ENCODE peak calls at places on chromosomes 4 and X, in nine cellular contexts. One of them, this sample, is unnamed.

GRCh38 chr4:766152-766515 is 59.8 kb downstream of the CPLX1 start:
- DNase-seq in endodermal cell: no peak
- DNase-seq in WTC11: no peak
- DNase-seq in neural crest cell: no peak
- DNase-seq in A549: peak
- DNase-seq in CD8-positive, alpha-beta T cell: no peak
- DNase-seq in upper lobe of right lung: no peak
- DNase-seq in IMR-90: peak
- DNase-seq in OCI-LY7: no peak
- DNase-seq in this sample: no peak

GRCh38 chr4:99022566-99022965 is 27.0 kb downstream of the METAP1 start:
- DNase-seq in endodermal cell: no peak
- DNase-seq in WTC11: no peak
- DNase-seq in neural crest cell: no peak
- DNase-seq in A549: no peak
- DNase-seq in CD8-positive, alpha-beta T cell: no peak
- DNase-seq in upper lobe of right lung: no peak
- DNase-seq in IMR-90: no peak
- DNase-seq in OCI-LY7: no peak
- DNase-seq in this sample: no peak

GRCh38 chr4:13559414-13559813 is 15.1 kb upstream of the NKX3-2 start:
- DNase-seq in endodermal cell: no peak
- DNase-seq in WTC11: no peak
- DNase-seq in neural crest cell: no peak
- DNase-seq in A549: no peak
- DNase-seq in CD8-positive, alpha-beta T cell: no peak
- DNase-seq in upper lobe of right lung: no peak
- DNase-seq in IMR-90: peak
- DNase-seq in OCI-LY7: no peak
- DNase-seq in this sample: no peak

GRCh38 chr4:102478186-102478585 is 23.0 kb upstream of the NFKB1 start:
- DNase-seq in endodermal cell: peak
- DNase-seq in WTC11: peak
- DNase-seq in neural crest cell: no peak
- DNase-seq in A549: no peak
- DNase-seq in CD8-positive, alpha-beta T cell: no peak
- DNase-seq in upper lobe of right lung: no peak
- DNase-seq in IMR-90: no peak
- DNase-seq in OCI-LY7: no peak
- DNase-seq in this sample: no peak

GRCh38 chr4:154065368-154065767 is 276.5 kb upstream of the SFRP2 start:
- DNase-seq in endodermal cell: no peak
- DNase-seq in WTC11: no peak
- DNase-seq in neural crest cell: no peak
- DNase-seq in A549: no peak
- DNase-seq in CD8-positive, alpha-beta T cell: no peak
- DNase-seq in upper lobe of right lung: no peak
- DNase-seq in IMR-90: no peak
- DNase-seq in OCI-LY7: no peak
- DNase-seq in this sample: no peak

GRCh38 chr4:6204871-6205583 is 4.7 kb upstream of the JAKMIP1 start:
- DNase-seq in endodermal cell: no peak
- DNase-seq in WTC11: no peak
- DNase-seq in neural crest cell: no peak
- DNase-seq in A549: no peak
- DNase-seq in CD8-positive, alpha-beta T cell: no peak
- DNase-seq in upper lobe of right lung: no peak
- DNase-seq in IMR-90: no peak
- DNase-seq in OCI-LY7: no peak
- DNase-seq in this sample: no peak

GRCh38 chr4:106978046-106978774 is 57.9 kb downstream of the DKK2 start:
- DNase-seq in endodermal cell: peak
- DNase-seq in WTC11: peak
- DNase-seq in neural crest cell: no peak
- DNase-seq in A549: no peak
- DNase-seq in CD8-positive, alpha-beta T cell: no peak
- DNase-seq in upper lobe of right lung: peak
- DNase-seq in IMR-90: no peak
- DNase-seq in OCI-LY7: no peak
- DNase-seq in this sample: no peak

GRCh38 chr4:48912349-48912748 is 5.8 kb upstream of the OCIAD2 start:
- DNase-seq in endodermal cell: no peak
- DNase-seq in WTC11: no peak
- DNase-seq in neural crest cell: no peak
- DNase-seq in A549: no peak
- DNase-seq in CD8-positive, alpha-beta T cell: no peak
- DNase-seq in upper lobe of right lung: no peak
- DNase-seq in IMR-90: no peak
- DNase-seq in OCI-LY7: no peak
- DNase-seq in this sample: no peak

GRCh38 chrX:40085086-40085551 is 12.6 kb downstream of the BCOR start:
- DNase-seq in endodermal cell: peak
- DNase-seq in WTC11: no peak
- DNase-seq in neural crest cell: no peak
- DNase-seq in A549: no peak
- DNase-seq in CD8-positive, alpha-beta T cell: no peak
- DNase-seq in upper lobe of right lung: no peak
- DNase-seq in IMR-90: peak
- DNase-seq in OCI-LY7: no peak
- DNase-seq in this sample: no peak

GRCh38 chr4:164536829-164537228 is 217.1 kb upstream of the SMIM31 start:
- DNase-seq in endodermal cell: no peak
- DNase-seq in WTC11: no peak
- DNase-seq in neural crest cell: no peak
- DNase-seq in A549: peak
- DNase-seq in CD8-positive, alpha-beta T cell: no peak
- DNase-seq in upper lobe of right lung: no peak
- DNase-seq in IMR-90: peak
- DNase-seq in OCI-LY7: no peak
- DNase-seq in this sample: no peak

GRCh38 chr4:173696551-173696950 is 166.5 kb upstream of the HAND2 start:
- DNase-seq in endodermal cell: no peak
- DNase-seq in WTC11: no peak
- DNase-seq in neural crest cell: no peak
- DNase-seq in A549: no peak
- DNase-seq in CD8-positive, alpha-beta T cell: no peak
- DNase-seq in upper lobe of right lung: no peak
- DNase-seq in IMR-90: no peak
- DNase-seq in OCI-LY7: no peak
- DNase-seq in this sample: no peak

GRCh38 chrX:136112781-136113180 is 34.6 kb upstream of the FHL1 start:
- DNase-seq in endodermal cell: no peak
- DNase-seq in WTC11: no peak
- DNase-seq in neural crest cell: no peak
- DNase-seq in A549: no peak
- DNase-seq in CD8-positive, alpha-beta T cell: no peak
- DNase-seq in upper lobe of right lung: no peak
- DNase-seq in IMR-90: no peak
- DNase-seq in OCI-LY7: no peak
- DNase-seq in this sample: no peak

GRCh38 chr4:128277856-128278255 is 9.8 kb downstream of the PGRMC2 start:
- DNase-seq in endodermal cell: no peak
- DNase-seq in WTC11: no peak
- DNase-seq in neural crest cell: no peak
- DNase-seq in A549: no peak
- DNase-seq in CD8-positive, alpha-beta T cell: no peak
- DNase-seq in upper lobe of right lung: no peak
- DNase-seq in IMR-90: no peak
- DNase-seq in OCI-LY7: no peak
- DNase-seq in this sample: no peak

GRCh38 chrX:101619336-101619735 is 1.5 kb upstream of the ARMCX6 start:
- DNase-seq in endodermal cell: peak
- DNase-seq in WTC11: peak
- DNase-seq in neural crest cell: no peak
- DNase-seq in A549: no peak
- DNase-seq in CD8-positive, alpha-beta T cell: no peak
- DNase-seq in upper lobe of right lung: no peak
- DNase-seq in IMR-90: peak
- DNase-seq in OCI-LY7: peak
- DNase-seq in this sample: no peak

GRCh38 chr4:107044170-107044569 is 8.1 kb upstream of the DKK2 start:
- DNase-seq in endodermal cell: peak
- DNase-seq in WTC11: no peak
- DNase-seq in neural crest cell: no peak
- DNase-seq in A549: no peak
- DNase-seq in CD8-positive, alpha-beta T cell: no peak
- DNase-seq in upper lobe of right lung: no peak
- DNase-seq in IMR-90: no peak
- DNase-seq in OCI-LY7: peak
- DNase-seq in this sample: no peak

GRCh38 chr4:152257601-152258066 is 278.3 kb downstream of the FBXW7 start:
- DNase-seq in endodermal cell: peak
- DNase-seq in WTC11: no peak
- DNase-seq in neural crest cell: no peak
- DNase-seq in A549: no peak
- DNase-seq in CD8-positive, alpha-beta T cell: no peak
- DNase-seq in upper lobe of right lung: no peak
- DNase-seq in IMR-90: peak
- DNase-seq in OCI-LY7: no peak
- DNase-seq in this sample: no peak

GRCh38 chr4:158817562-158818370 is 48.9 kb downstream of the FNIP2 start:
- DNase-seq in endodermal cell: no peak
- DNase-seq in WTC11: no peak
- DNase-seq in neural crest cell: no peak
- DNase-seq in A549: no peak
- DNase-seq in CD8-positive, alpha-beta T cell: no peak
- DNase-seq in upper lobe of right lung: no peak
- DNase-seq in IMR-90: no peak
- DNase-seq in OCI-LY7: no peak
- DNase-seq in this sample: peak

GRCh38 chr4:25271866-25272265 is 38.0 kb downstream of the PI4K2B start:
- DNase-seq in endodermal cell: no peak
- DNase-seq in WTC11: no peak
- DNase-seq in neural crest cell: no peak
- DNase-seq in A549: no peak
- DNase-seq in CD8-positive, alpha-beta T cell: no peak
- DNase-seq in upper lobe of right lung: no peak
- DNase-seq in IMR-90: no peak
- DNase-seq in OCI-LY7: no peak
- DNase-seq in this sample: no peak

GRCh38 chrX:130746077-130746476 is 156.9 kb downstream of the ENOX2 start:
- DNase-seq in endodermal cell: no peak
- DNase-seq in WTC11: no peak
- DNase-seq in neural crest cell: no peak
- DNase-seq in A549: no peak
- DNase-seq in CD8-positive, alpha-beta T cell: no peak
- DNase-seq in upper lobe of right lung: no peak
- DNase-seq in IMR-90: no peak
- DNase-seq in OCI-LY7: no peak
- DNase-seq in this sample: no peak
- TF ChIP-seq CTCF in endodermal cell: no peak
- TF ChIP-seq CTCF in WTC11: no peak
- TF ChIP-seq CTCF in neural crest cell: no peak
- TF ChIP-seq CTCF in A549: no peak
- TF ChIP-seq CTCF in CD8-positive, alpha-beta T cell: no peak
- TF ChIP-seq CTCF in upper lobe of right lung: no peak
- TF ChIP-seq CTCF in IMR-90: no peak
- TF ChIP-seq CTCF in OCI-LY7: no peak
- TF ChIP-seq CTCF in this sample: no peak

DNA sequence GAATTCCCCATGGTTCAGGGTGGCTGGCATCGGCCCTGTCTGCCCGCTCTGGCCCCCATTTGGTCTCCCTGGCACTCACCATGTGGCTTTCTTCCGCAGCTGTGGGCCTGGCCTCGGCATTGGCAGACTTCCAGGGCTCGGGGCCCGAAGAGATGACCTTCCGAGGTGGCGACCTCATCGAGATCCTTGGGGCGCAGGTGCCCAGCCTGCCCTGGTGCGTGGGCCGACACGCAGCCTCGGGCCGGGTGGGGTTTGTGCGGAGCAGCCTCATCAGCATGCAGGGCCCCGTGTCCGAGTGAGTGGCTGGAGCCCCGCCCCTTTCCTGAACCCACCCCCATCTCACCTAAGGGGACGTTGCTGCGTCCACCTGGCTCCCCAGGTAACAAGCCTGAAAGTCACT is 20.1 kb downstream of the SH3TC1 start:
- DNase-seq in endodermal cell: no peak
- DNase-seq in WTC11: no peak
- DNase-seq in neural crest cell: no peak
- DNase-seq in A549: no peak
- DNase-seq in CD8-positive, alpha-beta T cell: no peak
- DNase-seq in upper lobe of right lung: no peak
- DNase-seq in IMR-90: no peak
- DNase-seq in OCI-LY7: no peak
- DNase-seq in this sample: no peak
- TF ChIP-seq CTCF in endodermal cell: no peak
- TF ChIP-seq CTCF in WTC11: no peak
- TF ChIP-seq CTCF in neural crest cell: no peak
- TF ChIP-seq CTCF in A549: no peak
- TF ChIP-seq CTCF in CD8-positive, alpha-beta T cell: no peak
- TF ChIP-seq CTCF in upper lobe of right lung: no peak
- TF ChIP-seq CTCF in IMR-90: no peak
- TF ChIP-seq CTCF in OCI-LY7: no peak
- TF ChIP-seq CTCF in this sample: no peak

GRCh38 chr4:108833041-108833440 is 70.2 kb upstream of the ETNPPL start:
- DNase-seq in endodermal cell: no peak
- DNase-seq in WTC11: no peak
- DNase-seq in neural crest cell: no peak
- DNase-seq in A549: peak
- DNase-seq in CD8-positive, alpha-beta T cell: no peak
- DNase-seq in upper lobe of right lung: no peak
- DNase-seq in IMR-90: peak
- DNase-seq in OCI-LY7: no peak
- DNase-seq in this sample: no peak
- TF ChIP-seq CTCF in endodermal cell: peak
- TF ChIP-seq CTCF in WTC11: no peak
- TF ChIP-seq CTCF in neural crest cell: peak
- TF ChIP-seq CTCF in A549: no peak
- TF ChIP-seq CTCF in CD8-positive, alpha-beta T cell: no peak
- TF ChIP-seq CTCF in upper lobe of right lung: no peak
- TF ChIP-seq CTCF in IMR-90: peak
- TF ChIP-seq CTCF in OCI-LY7: no peak
- TF ChIP-seq CTCF in this sample: no peak

DNA sequence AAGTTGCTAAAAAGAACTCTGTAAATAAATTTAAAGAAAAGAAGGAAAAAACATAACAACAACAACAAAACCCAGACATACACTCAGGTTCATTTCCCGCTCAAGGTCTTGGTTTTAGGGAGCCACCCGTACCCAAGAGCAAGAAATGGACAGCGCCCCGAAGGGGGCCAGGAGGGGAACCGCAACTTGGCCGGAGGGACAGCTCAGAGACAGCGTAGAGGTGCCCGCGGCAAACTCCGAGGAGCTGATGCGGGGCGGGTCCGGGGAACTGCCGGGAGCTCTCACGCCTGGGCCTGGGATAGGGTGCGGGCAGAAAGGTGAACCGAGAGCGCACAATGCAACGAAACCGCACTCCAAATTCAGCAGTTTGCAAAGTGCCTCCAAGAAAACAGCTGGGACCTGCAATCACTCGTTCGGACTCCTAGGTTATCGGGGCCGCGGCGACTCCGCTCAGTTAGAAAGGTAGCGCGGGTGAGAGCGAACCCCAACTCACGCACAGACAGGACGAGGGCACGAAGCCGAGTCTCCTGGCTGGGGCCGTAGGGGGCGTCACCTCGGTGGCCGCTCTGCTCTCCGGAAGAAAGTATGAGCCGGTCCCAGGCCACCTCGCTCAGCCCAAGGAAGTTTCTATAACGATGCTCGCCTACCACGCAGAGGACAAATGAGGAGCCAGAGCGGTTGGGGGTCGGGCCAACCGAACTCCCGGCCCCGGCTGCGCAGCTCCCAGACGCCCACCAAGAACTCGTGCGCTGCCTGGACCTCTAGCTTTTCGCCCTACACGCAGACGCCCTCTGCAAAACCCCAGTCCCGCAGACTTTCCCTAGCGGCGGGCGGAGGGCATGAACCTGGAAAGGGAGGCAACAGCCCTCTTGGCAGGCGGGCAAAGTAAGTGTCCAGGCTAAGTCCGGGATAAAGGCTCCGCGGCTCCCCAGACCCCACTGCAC is 1.4 kb downstream of the NDNF start:
- DNase-seq in endodermal cell: peak
- DNase-seq in WTC11: peak
- DNase-seq in neural crest cell: peak
- DNase-seq in A549: peak
- DNase-seq in CD8-positive, alpha-beta T cell: peak
- DNase-seq in upper lobe of right lung: peak
- DNase-seq in IMR-90: no peak
- DNase-seq in OCI-LY7: no peak
- DNase-seq in this sample: no peak
- TF ChIP-seq CTCF in endodermal cell: peak
- TF ChIP-seq CTCF in WTC11: no peak
- TF ChIP-seq CTCF in neural crest cell: peak
- TF ChIP-seq CTCF in A549: no peak
- TF ChIP-seq CTCF in CD8-positive, alpha-beta T cell: no peak
- TF ChIP-seq CTCF in upper lobe of right lung: peak
- TF ChIP-seq CTCF in IMR-90: no peak
- TF ChIP-seq CTCF in OCI-LY7: no peak
- TF ChIP-seq CTCF in this sample: no peak

This sample was measured in natural killer cell.